ENCODE peak calls at places on chromosomes 4 and X, in five cellular contexts. L is brain microvascular endothelial cell, Y is osteoblast, D is lower leg skin, T is endothelial cell of umbilical vein. O is an unnamed sample.

GRCh38 chr4:173270312-173271027 is 63.7 kb downstream of the HMGB2 start:
- DNase-seq in L (no peak), Y (no peak), D (no peak), T (no peak), O (peak)

GRCh38 chrX:27840881-27841280 is 33.1 kb downstream of the MAGEB10 start:
- DNase-seq in L (no peak), Y (no peak), D (no peak), T (no peak), O (no peak)

GRCh38 chrX:44843753-44844152 is at the start of gene DUSP21:
- DNase-seq in L (no peak), Y (no peak), D (no peak), T (no peak), O (no peak)

GRCh38 chr4:18314731-18315130 is 293.2 kb upstream of the LCORL start:
- DNase-seq in L (no peak), Y (no peak), D (no peak), T (no peak), O (no peak)

GRCh38 chr4:187128971-187129370 is 405.3 kb upstream of the FAT1 start:
- DNase-seq in L (peak), Y (peak), D (no peak), T (no peak), O (peak)

GRCh38 chr4:155603360-155603891 is 63.2 kb upstream of the GUCY1A1 start:
- DNase-seq in L (no peak), Y (no peak), D (no peak), T (no peak), O (no peak)

GRCh38 chrX:134706138-134706537 is 47.9 kb upstream of the PLAC1 start:
- DNase-seq in L (no peak), Y (no peak), D (no peak), T (no peak), O (no peak)

GRCh38 chr4:137755033-137755471 is 222.8 kb upstream of the PCDH18 start:
- DNase-seq in L (peak), Y (peak), D (no peak), T (no peak), O (peak)

GRCh38 chrX:106608016-106608415 is 3.8 kb upstream of the RADX start:
- DNase-seq in L (no peak), Y (no peak), D (no peak), T (no peak), O (no peak)

GRCh38 chrX:30504309-30504708 is 73.3 kb downstream of the TASL start:
- DNase-seq in L (no peak), Y (peak), D (no peak), T (peak), O (peak)
- TF ChIP-seq CTCF in L (no peak), Y (peak), D (no peak), T (no peak), O (peak)

DNA sequence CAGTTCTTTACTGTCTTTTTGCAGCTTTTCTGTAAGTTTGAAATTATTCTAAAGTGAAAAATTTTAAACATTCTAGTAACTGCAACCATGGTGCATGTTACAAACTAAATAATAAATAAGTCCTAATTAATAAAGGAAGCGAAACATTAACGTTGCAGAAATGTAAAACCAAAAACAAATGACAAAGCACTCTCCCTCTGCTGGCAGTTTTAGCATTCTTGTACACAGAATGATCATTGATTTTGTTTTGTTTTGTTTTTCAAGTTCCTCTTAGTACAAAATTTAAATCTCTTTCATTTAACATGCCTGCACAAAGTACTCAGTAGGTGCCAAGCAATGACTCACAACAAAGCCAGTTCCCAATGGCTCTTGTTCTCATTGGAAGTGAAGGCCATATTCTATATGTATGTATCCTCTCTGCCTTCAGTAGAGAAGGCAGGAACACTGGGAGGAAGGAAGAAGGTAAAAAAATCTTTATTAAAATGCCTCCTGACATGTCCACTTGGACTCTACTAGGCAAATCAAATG is 13.7 kb upstream of the TMSB4X start:
- DNase-seq in L (no peak), Y (no peak), D (no peak), T (no peak), O (peak)
- TF ChIP-seq CTCF in L (no peak), Y (no peak), D (no peak), T (no peak), O (no peak)

GRCh38 chr4:54539500-54540029 is 118.2 kb upstream of the KIT start:
- DNase-seq in L (peak), Y (peak), D (no peak), T (peak), O (peak)
- TF ChIP-seq CTCF in L (peak), Y (no peak), D (no peak), T (no peak), O (no peak)

GRCh38 chr4:24970635-24971034 is 57.8 kb upstream of the CCDC149 start:
- DNase-seq in L (no peak), Y (no peak), D (no peak), T (no peak), O (no peak)
- TF ChIP-seq CTCF in L (no peak), Y (no peak), D (no peak), T (no peak), O (no peak)

GRCh38 chr4:48780867-48781219 is 764 bp upstream of the FRYL start:
- DNase-seq in L (peak), Y (no peak), D (peak), T (peak), O (peak)

GRCh38 chr4:48779998-48780866 is at the start of gene FRYL:
- DNase-seq in L (peak), Y (peak), D (peak), T (peak), O (peak)

GRCh38 chr4:48778431-48779094 is 1.5 kb downstream of the FRYL start:
- DNase-seq in L (no peak), Y (peak), D (no peak), T (peak), O (peak)

GRCh38 chr4:48777739-48778138 is 2.3 kb downstream of the FRYL start:
- DNase-seq in L (no peak), Y (no peak), D (no peak), T (peak), O (no peak)

DNA sequence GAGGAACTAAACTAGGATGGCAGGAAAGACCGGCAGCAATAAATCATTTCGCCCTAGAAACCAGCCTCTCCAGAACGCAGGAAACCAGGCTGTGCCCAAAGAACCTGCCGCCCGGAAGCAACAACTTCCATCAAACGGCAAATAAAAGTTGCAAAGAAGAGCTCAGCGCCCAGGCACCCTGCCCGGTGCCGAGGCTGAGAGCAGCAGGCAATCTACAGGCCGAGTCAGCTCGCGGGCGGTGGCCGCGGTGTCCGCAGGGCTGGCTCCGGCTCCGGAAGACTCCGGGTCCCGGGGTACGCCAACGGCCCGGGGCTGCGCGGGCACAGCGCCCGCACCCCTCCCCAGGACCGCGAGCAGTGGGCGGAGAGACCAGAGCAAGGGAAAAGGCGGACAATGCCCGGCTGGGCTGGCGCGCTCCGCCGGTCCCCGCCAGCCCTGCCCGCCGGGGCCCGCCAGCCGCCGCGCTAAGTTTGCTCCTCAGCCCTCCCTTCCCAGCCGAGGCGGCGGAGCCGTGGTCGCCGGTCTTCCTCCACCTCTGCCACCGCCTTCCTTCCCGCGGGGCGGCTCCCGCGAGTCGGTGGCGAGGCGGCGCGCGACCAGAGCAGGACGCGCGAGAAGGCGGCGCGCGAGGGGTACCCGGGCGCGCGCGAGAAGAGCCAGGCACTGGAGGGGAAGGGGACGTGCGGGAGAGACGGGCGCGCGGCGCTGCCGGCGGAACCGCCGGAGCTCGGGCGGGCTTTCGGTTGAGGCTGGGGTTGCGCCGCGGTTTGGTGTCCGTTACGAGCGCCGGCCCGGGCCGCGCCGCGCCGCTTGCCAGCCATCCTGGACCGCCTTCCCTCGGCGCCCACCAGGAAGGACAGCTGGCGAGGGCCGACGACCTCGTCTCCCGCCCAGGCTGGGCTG is 733 bp downstream of the FRYL start:
- DNase-seq in L (peak), Y (peak), D (peak), T (peak), O (peak)
- TF ChIP-seq CTCF in L (no peak), Y (no peak), D (no peak), T (no peak), O (no peak)

GRCh38 chr4:115090483-115091075 is 22.8 kb downstream of the NDST4 start:
- DNase-seq in L (no peak), Y (no peak), D (no peak), T (peak), O (peak)
- TF ChIP-seq CTCF in L (peak), Y (peak), D (no peak), T (peak), O (peak)

DNA sequence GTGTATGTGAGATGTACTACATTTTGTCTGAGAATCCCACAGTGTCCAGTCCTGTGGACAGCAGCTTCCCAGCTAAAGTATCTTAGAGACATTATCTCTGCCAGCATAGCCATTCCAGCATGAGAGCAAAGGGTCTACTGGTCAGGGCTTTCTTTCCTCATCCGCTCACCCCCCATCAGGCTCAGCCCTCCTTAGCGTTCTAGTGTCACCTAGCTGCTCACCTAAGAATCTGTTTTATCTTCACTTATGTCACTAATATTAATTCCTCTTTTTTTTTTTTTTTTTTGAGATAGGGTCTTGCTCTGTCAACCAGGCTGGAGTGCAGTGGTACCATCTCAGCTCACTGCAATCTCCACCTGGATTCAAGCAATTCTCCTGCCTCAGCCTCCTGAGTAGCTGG is 15.6 kb downstream of the RUFY3 start:
- DNase-seq in L (no peak), Y (no peak), D (no peak), T (no peak), O (no peak)
- TF ChIP-seq CTCF in L (no peak), Y (no peak), D (no peak), T (no peak), O (no peak)

GRCh38 chr4:81260443-81261102 is 45.6 kb upstream of the PRKG2 start:
- DNase-seq in L (no peak), Y (no peak), D (no peak), T (no peak), O (peak)
- TF ChIP-seq CTCF in L (peak), Y (peak), D (no peak), T (no peak), O (peak)

GRCh38 chr4:6781561-6781960 is 966 bp upstream of the KIAA0232 start:
- DNase-seq in L (no peak), Y (peak), D (no peak), T (no peak), O (no peak)

GRCh38 chr4:6782846-6783110 is 251 bp downstream of the KIAA0232 start:
- DNase-seq in L (no peak), Y (no peak), D (no peak), T (no peak), O (no peak)

GRCh38 chr4:6782147-6782845 is at the start of gene KIAA0232:
- DNase-seq in L (peak), Y (peak), D (peak), T (peak), O (peak)

GRCh38 chr4:6785572-6785925 is 3.0 kb downstream of the KIAA0232 start:
- DNase-seq in L (no peak), Y (peak), D (no peak), T (no peak), O (no peak)

DNA sequence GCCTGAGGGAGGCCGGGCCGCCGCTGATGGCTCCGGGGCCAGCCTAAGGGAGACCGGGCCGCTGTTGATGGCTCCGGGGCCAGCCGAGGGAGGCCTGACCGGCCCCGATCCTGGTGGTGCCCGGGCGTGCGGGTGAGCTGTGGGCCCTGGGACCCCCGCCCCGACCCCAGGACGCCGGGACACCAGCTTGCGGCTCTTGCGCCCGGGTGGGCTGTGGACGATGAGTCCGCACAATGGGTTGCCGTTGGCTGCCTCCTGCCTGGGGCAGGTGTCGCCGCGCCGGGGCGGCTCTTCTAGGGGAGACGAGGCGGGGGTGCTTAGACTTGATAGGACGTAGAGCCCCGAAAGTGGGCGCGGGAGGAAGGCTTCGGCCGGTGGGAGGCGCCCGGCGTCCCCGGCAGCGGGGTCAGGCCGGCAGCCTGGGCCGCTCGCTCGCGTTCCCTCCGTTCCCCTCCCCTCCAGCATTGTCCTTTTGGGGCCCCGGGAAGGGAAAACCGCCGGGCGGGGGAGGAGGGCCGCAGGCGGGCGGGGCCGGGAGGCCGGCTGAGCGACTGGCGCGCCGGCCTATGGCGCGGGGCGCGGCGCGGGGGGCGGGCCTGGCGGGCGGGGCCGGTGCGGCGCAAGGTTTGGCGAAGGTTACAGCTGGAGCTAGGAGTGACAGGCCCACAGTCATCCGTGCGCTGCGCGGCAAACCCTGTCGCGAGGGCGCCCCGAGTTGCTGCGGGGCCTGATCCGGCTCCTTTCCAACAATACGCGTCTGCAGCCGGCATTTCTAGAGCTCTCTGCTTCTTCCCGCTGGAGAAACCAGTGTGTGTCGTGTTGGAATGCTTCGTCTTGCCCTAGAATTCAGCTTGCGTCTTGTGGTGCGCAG is 819 bp downstream of the KIAA0232 start:
- DNase-seq in L (peak), Y (peak), D (peak), T (peak), O (peak)
- TF ChIP-seq CTCF in L (peak), Y (no peak), D (no peak), T (no peak), O (no peak)